ENCODE peak calls at places on chromosomes 11 and 22, in ten cellular contexts. E, T, M, B, J, C, P, D, I and Q are unnamed samples.

GRCh38 chr11:77053217-77054013 is 13.4 kb upstream of the CAPN5 start:
- DNase-seq in E (no peak), T (no peak), M (no peak), B (no peak), J (no peak), C (no peak), P (no peak), D (no peak), I (no peak), Q (no peak)

GRCh38 chr11:94802501-94802900 is 34.3 kb downstream of the AMOTL1 start:
- DNase-seq in E (no peak), T (no peak), M (no peak), B (no peak), J (no peak), C (no peak), P (no peak), D (peak), I (no peak), Q (no peak)

GRCh38 chr11:46895821-46896220 is 22.5 kb downstream of the LRP4 start:
- DNase-seq in E (no peak), T (no peak), M (peak), B (no peak), J (no peak), C (no peak), P (no peak), D (peak), I (no peak), Q (no peak)

GRCh38 chr11:43447124-43447523 is 88.4 kb downstream of the TTC17 start:
- DNase-seq in E (no peak), T (no peak), M (no peak), B (no peak), J (no peak), C (no peak), P (no peak), D (no peak), I (no peak), Q (no peak)

GRCh38 chr22:21044931-21045584 is 688 bp upstream of the LRRC74B start:
- DNase-seq in E (no peak), T (no peak), M (peak), B (no peak), J (no peak), C (peak), P (no peak), D (peak), I (peak), Q (no peak)

GRCh38 chr11:95688501-95689222 is 100.9 kb downstream of the FAM76B start:
- DNase-seq in E (no peak), T (no peak), M (no peak), B (no peak), J (no peak), C (no peak), P (no peak), D (no peak), I (no peak), Q (no peak)

GRCh38 chr11:131770801-131771200 is 400.4 kb downstream of the NTM start:
- DNase-seq in E (no peak), T (no peak), M (no peak), B (no peak), J (no peak), C (no peak), P (no peak), D (no peak), I (peak), Q (no peak)

GRCh38 chr11:19714093-19714386 is 1.4 kb downstream of the NAV2 start:
- DNase-seq in E (no peak), T (no peak), M (no peak), B (peak), J (no peak), C (no peak), P (no peak), D (no peak), I (peak), Q (no peak)

GRCh38 chr11:44030276-44030932 is 17.4 kb upstream of the ACCSL start:
- DNase-seq in E (no peak), T (no peak), M (peak), B (no peak), J (no peak), C (no peak), P (no peak), D (no peak), I (no peak), Q (no peak)

GRCh38 chr11:81004576-81004975 is 1563.7 kb upstream of the TENM4 start:
- DNase-seq in E (no peak), T (no peak), M (no peak), B (no peak), J (no peak), C (no peak), P (no peak), D (no peak), I (no peak), Q (no peak)

GRCh38 chr22:21951931-21952465 is 650 bp downstream of the PPM1F start:
- DNase-seq in E (no peak), T (no peak), M (peak), B (peak), J (peak), C (no peak), P (no peak), D (no peak), I (peak), Q (no peak)

GRCh38 chr11:119175493-119176077 is 7.1 kb downstream of the NLRX1 start:
- DNase-seq in E (no peak), T (no peak), M (no peak), B (no peak), J (no peak), C (no peak), P (no peak), D (no peak), I (peak), Q (no peak)

GRCh38 chr11:75924966-75925784 is 110.2 kb downstream of the UVRAG start:
- DNase-seq in E (no peak), T (no peak), M (peak), B (no peak), J (no peak), C (no peak), P (no peak), D (no peak), I (peak), Q (no peak)

GRCh38 chr11:35683728-35684339 is 21.3 kb downstream of the TRIM44 start:
- DNase-seq in E (no peak), T (no peak), M (peak), B (no peak), J (no peak), C (peak), P (no peak), D (no peak), I (no peak), Q (no peak)

GRCh38 chr11:34755671-34756070 is 134.8 kb downstream of the EHF start:
- DNase-seq in E (no peak), T (no peak), M (no peak), B (peak), J (no peak), C (no peak), P (no peak), D (peak), I (no peak), Q (no peak)

GRCh38 chr22:20844055-20845037 is 14.3 kb downstream of the PI4KA start:
- DNase-seq in E (no peak), T (no peak), M (no peak), B (no peak), J (no peak), C (no peak), P (no peak), D (no peak), I (no peak), Q (no peak)

GRCh38 chr11:27392715-27393114 is 29.7 kb upstream of the CCDC34 start:
- DNase-seq in E (no peak), T (no peak), M (peak), B (no peak), J (no peak), C (peak), P (no peak), D (no peak), I (peak), Q (no peak)

GRCh38 chr11:29214833-29215232 is 802.0 kb downstream of the KCNA4 start:
- DNase-seq in E (no peak), T (no peak), M (peak), B (no peak), J (no peak), C (no peak), P (no peak), D (no peak), I (peak), Q (no peak)

GRCh38 chr11:57249384-57250319 is 12.6 kb upstream of the APLNR start:
- DNase-seq in E (peak), T (no peak), M (peak), B (peak), J (peak), C (peak), P (peak), D (peak), I (peak), Q (peak)

GRCh38 chr11:116687458-116688201 is 85.2 kb downstream of the BUD13 start:
- DNase-seq in E (no peak), T (no peak), M (no peak), B (no peak), J (peak), C (no peak), P (no peak), D (no peak), I (no peak), Q (no peak)

GRCh38 chr11:124935548-124936514 is at the start of gene HEPACAM:
- DNase-seq in E (no peak), T (no peak), M (no peak), B (peak), J (no peak), C (no peak), P (no peak), D (peak), I (no peak), Q (no peak)

GRCh38 chr11:46912526-46913150 is 5.7 kb downstream of the LRP4 start:
- DNase-seq in E (no peak), T (no peak), M (no peak), B (peak), J (no peak), C (no peak), P (no peak), D (no peak), I (no peak), Q (no peak)

GRCh38 chr11:88146106-88146505 is 29.1 kb downstream of the RAB38 start:
- DNase-seq in E (no peak), T (no peak), M (no peak), B (no peak), J (no peak), C (no peak), P (no peak), D (no peak), I (no peak), Q (no peak)

GRCh38 chr22:41976070-41976901 is 7.0 kb downstream of the SEPTIN3 start:
- DNase-seq in E (peak), T (no peak), M (no peak), B (peak), J (peak), C (no peak), P (peak), D (peak), I (no peak), Q (peak)

GRCh38 chr11:73157141-73158010 is 15.3 kb upstream of the FCHSD2 start:
- DNase-seq in E (no peak), T (no peak), M (peak), B (no peak), J (no peak), C (no peak), P (no peak), D (no peak), I (peak), Q (no peak)

GRCh38 chr11:92311616-92312449 is 87.2 kb downstream of the FAT3 start:
- DNase-seq in E (no peak), T (no peak), M (peak), B (no peak), J (no peak), C (no peak), P (no peak), D (no peak), I (peak), Q (no peak)